ENCODE peak calls at places on chromosome 7, in five cellular contexts. One of them, this sample, is unnamed.

GRCh38 chr7:120052884-120053382 is 220.0 kb upstream of the KCND2 start:
- DNase-seq in SK-N-SH: no peak
- DNase-seq in HCT116: no peak
- DNase-seq in K562: peak; percentile 53
- DNase-seq in GM12878: no peak
- DNase-seq in this sample: no peak

GRCh38 chr7:17769918-17770317 is 170.4 kb downstream of the SNX13 start:
- DNase-seq in SK-N-SH: peak; percentile 48
- DNase-seq in HCT116: peak; percentile 59
- DNase-seq in K562: peak; percentile 40
- DNase-seq in GM12878: no peak
- DNase-seq in this sample: peak; percentile 44

GRCh38 chr7:14374336-14374735 is 384.9 kb upstream of the ETV1 start:
- DNase-seq in SK-N-SH: no peak
- DNase-seq in HCT116: no peak
- DNase-seq in K562: no peak
- DNase-seq in GM12878: no peak
- DNase-seq in this sample: no peak

GRCh38 chr7:120421151-120421651 is 148.2 kb downstream of the KCND2 start:
- DNase-seq in SK-N-SH: no peak
- DNase-seq in HCT116: no peak
- DNase-seq in K562: no peak
- DNase-seq in GM12878: peak; percentile 91
- DNase-seq in this sample: no peak

GRCh38 chr7:20651960-20652544 is 36.6 kb downstream of the ABCB5 start:
- DNase-seq in SK-N-SH: peak; percentile 27
- DNase-seq in HCT116: peak; percentile 15
- DNase-seq in K562: no peak
- DNase-seq in GM12878: no peak
- DNase-seq in this sample: peak; percentile 39

GRCh38 chr7:27167170-27167505 is 1.8 kb upstream of the HOXA9 start:
- DNase-seq in SK-N-SH: peak; percentile 45
- DNase-seq in HCT116: no peak
- DNase-seq in K562: no peak
- DNase-seq in GM12878: no peak
- DNase-seq in this sample: no peak

GRCh38 chr7:33050425-33051318 is 11.9 kb downstream of the NT5C3A start:
- DNase-seq in SK-N-SH: peak; percentile 51
- DNase-seq in HCT116: peak; percentile 13
- DNase-seq in K562: peak; percentile 28
- DNase-seq in GM12878: no peak
- DNase-seq in this sample: peak; percentile 26

GRCh38 chr7:91169819-91170218 is 94.4 kb upstream of the FZD1 start:
- DNase-seq in SK-N-SH: peak; percentile 17
- DNase-seq in HCT116: no peak
- DNase-seq in K562: no peak
- DNase-seq in GM12878: no peak
- DNase-seq in this sample: no peak

GRCh38 chr7:137695942-137696341 is 150.8 kb downstream of the DGKI start:
- DNase-seq in SK-N-SH: no peak
- DNase-seq in HCT116: no peak
- DNase-seq in K562: no peak
- DNase-seq in GM12878: no peak
- DNase-seq in this sample: no peak

GRCh38 chr7:78171398-78171797 is 372.8 kb downstream of the PHTF2 start:
- DNase-seq in SK-N-SH: no peak
- DNase-seq in HCT116: no peak
- DNase-seq in K562: no peak
- DNase-seq in GM12878: no peak
- DNase-seq in this sample: no peak

GRCh38 chr7:115478426-115478825 is 552.1 kb downstream of the TFEC start:
- DNase-seq in SK-N-SH: no peak
- DNase-seq in HCT116: no peak
- DNase-seq in K562: no peak
- DNase-seq in GM12878: no peak
- DNase-seq in this sample: no peak

GRCh38 chr7:151882734-151883133 is 5.8 kb upstream of the PRKAG2 start:
- DNase-seq in SK-N-SH: no peak
- DNase-seq in HCT116: no peak
- DNase-seq in K562: no peak
- DNase-seq in GM12878: no peak
- DNase-seq in this sample: no peak

GRCh38 chr7:138459300-138460175 is 521 bp upstream of the TRIM24 start:
- DNase-seq in SK-N-SH: no peak
- DNase-seq in HCT116: peak; percentile 96
- DNase-seq in K562: peak; percentile 99
- DNase-seq in GM12878: peak; percentile 92
- DNase-seq in this sample: no peak

GRCh38 chr7:539731-540411 is 20.2 kb upstream of the PDGFA start:
- DNase-seq in SK-N-SH: no peak
- DNase-seq in HCT116: peak; percentile 82
- DNase-seq in K562: peak; percentile 57
- DNase-seq in GM12878: no peak
- DNase-seq in this sample: peak; percentile 88

GRCh38 chr7:142362349-142362748 is 104.5 kb upstream of the PRSS58 start:
- DNase-seq in SK-N-SH: no peak
- DNase-seq in HCT116: no peak
- DNase-seq in K562: no peak
- DNase-seq in GM12878: no peak
- DNase-seq in this sample: no peak

GRCh38 chr7:142359694-142360279 is 101.9 kb upstream of the PRSS58 start:
- DNase-seq in SK-N-SH: no peak
- DNase-seq in HCT116: no peak
- DNase-seq in K562: no peak
- DNase-seq in GM12878: no peak
- DNase-seq in this sample: no peak

GRCh38 chr7:142355328-142355727 is 97.5 kb upstream of the PRSS58 start:
- DNase-seq in SK-N-SH: no peak
- DNase-seq in HCT116: no peak
- DNase-seq in K562: no peak
- DNase-seq in GM12878: no peak
- DNase-seq in this sample: no peak

GRCh38 chr7:142356166-142356565 is 98.3 kb upstream of the PRSS58 start:
- DNase-seq in SK-N-SH: no peak
- DNase-seq in HCT116: no peak
- DNase-seq in K562: no peak
- DNase-seq in GM12878: no peak
- DNase-seq in this sample: no peak

DNA sequence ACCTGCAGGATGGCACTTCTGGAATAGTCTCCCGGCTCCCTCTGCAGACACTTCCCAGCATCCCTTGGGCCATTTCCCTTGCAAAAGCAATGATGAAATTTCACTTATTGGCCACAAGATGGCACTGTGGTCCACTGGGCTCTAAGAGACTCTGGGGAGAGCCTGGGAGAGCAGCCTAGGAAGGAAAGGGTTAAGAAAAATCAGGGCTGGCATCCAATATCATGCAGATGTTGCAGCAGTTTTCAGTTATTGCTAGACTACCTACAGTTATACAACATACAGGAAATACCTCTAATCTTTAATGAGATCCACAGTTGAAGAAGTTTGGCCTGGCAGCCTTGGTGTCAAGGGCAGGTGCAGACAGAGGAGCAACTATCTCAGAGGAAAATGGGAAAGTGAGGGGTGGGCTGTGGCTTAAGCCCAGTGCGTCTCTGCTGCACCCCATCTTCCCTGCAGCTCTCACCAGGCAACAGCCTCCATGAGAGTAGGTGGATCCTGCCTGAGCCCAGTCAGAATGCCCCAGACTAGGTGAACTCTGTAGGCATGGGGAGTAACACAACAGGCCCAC is 100.2 kb upstream of the PRSS58 start:
- DNase-seq in SK-N-SH: peak; percentile 66
- DNase-seq in HCT116: peak; percentile 73
- DNase-seq in K562: peak; percentile 64
- DNase-seq in GM12878: peak; percentile 5
- DNase-seq in this sample: no peak
- TF ChIP-seq JUND in SK-N-SH: no peak
- TF ChIP-seq JUND in HCT116: no peak
- TF ChIP-seq JUND in K562: peak; percentile 55
- TF ChIP-seq JUND in GM12878: no peak
- TF ChIP-seq JUND in this sample: no peak

GRCh38 chr7:112669306-112669705 is 120.9 kb downstream of the TMEM168 start:
- DNase-seq in SK-N-SH: no peak
- DNase-seq in HCT116: no peak
- DNase-seq in K562: no peak
- DNase-seq in GM12878: no peak
- DNase-seq in this sample: no peak

GRCh38 chr7:112668561-112668960 is 121.6 kb downstream of the TMEM168 start:
- DNase-seq in SK-N-SH: no peak
- DNase-seq in HCT116: no peak
- DNase-seq in K562: no peak
- DNase-seq in GM12878: no peak
- DNase-seq in this sample: no peak

GRCh38 chr7:112665709-112666108 is 124.5 kb downstream of the TMEM168 start:
- DNase-seq in SK-N-SH: peak; percentile 17
- DNase-seq in HCT116: no peak
- DNase-seq in K562: no peak
- DNase-seq in GM12878: no peak
- DNase-seq in this sample: peak; percentile 57
- TF ChIP-seq JUND in SK-N-SH: no peak
- TF ChIP-seq JUND in HCT116: no peak
- TF ChIP-seq JUND in K562: no peak
- TF ChIP-seq JUND in GM12878: no peak
- TF ChIP-seq JUND in this sample: no peak

DNA sequence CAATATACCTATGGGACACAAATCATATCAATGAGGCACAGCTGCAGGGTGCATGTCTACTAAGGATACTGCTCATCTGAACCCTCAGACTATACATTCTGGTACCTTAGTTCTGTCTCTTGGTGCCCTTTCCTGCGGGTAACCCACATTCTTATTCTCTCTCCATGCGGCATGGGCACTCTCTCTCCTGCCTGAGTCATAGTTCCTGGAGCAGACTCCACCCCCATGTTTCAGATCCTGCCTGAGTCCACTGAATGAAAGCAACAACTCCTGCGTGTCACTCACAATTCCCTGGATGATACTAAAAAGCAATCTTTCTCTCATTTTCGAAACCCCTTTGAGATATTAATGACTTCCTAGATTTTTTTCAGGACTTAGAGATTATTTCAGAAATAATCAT is 653.1 kb upstream of the C7orf33 start:
- DNase-seq in SK-N-SH: no peak
- DNase-seq in HCT116: no peak
- DNase-seq in K562: no peak
- DNase-seq in GM12878: no peak
- DNase-seq in this sample: no peak
- TF ChIP-seq JUND in SK-N-SH: peak; percentile 12
- TF ChIP-seq JUND in HCT116: no peak
- TF ChIP-seq JUND in K562: no peak
- TF ChIP-seq JUND in GM12878: no peak
- TF ChIP-seq JUND in this sample: no peak

GRCh38 chr7:81721428-81721827 is 48.4 kb downstream of the HGF start:
- DNase-seq in SK-N-SH: no peak
- DNase-seq in HCT116: no peak
- DNase-seq in K562: no peak
- DNase-seq in GM12878: no peak
- DNase-seq in this sample: no peak
- TF ChIP-seq JUND in SK-N-SH: peak; percentile 21
- TF ChIP-seq JUND in HCT116: no peak
- TF ChIP-seq JUND in K562: no peak
- TF ChIP-seq JUND in GM12878: no peak
- TF ChIP-seq JUND in this sample: no peak

DNA sequence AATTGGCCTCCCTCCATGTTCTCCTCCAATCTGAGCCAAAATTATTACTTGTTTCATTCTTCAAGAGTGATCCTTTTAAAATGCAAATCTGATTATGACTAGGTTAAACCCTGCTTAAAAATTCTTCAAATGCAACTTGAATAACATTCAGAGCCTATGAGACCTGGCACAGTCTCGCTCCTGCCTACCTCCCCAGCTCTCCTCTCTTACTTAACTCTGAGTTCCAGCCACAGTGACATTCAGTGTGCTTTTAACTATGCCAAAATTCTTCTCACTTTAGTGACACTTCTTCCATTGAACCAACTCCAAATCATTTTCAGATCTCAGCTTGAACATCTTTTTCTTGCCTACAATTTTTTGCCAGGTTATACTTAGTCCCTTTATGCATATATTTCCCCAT is 68.8 kb downstream of the TMEM168 start:
- DNase-seq in SK-N-SH: no peak
- DNase-seq in HCT116: no peak
- DNase-seq in K562: no peak
- DNase-seq in GM12878: no peak
- DNase-seq in this sample: no peak
- TF ChIP-seq JUND in SK-N-SH: no peak
- TF ChIP-seq JUND in HCT116: no peak
- TF ChIP-seq JUND in K562: no peak
- TF ChIP-seq JUND in GM12878: no peak
- TF ChIP-seq JUND in this sample: no peak

DNA sequence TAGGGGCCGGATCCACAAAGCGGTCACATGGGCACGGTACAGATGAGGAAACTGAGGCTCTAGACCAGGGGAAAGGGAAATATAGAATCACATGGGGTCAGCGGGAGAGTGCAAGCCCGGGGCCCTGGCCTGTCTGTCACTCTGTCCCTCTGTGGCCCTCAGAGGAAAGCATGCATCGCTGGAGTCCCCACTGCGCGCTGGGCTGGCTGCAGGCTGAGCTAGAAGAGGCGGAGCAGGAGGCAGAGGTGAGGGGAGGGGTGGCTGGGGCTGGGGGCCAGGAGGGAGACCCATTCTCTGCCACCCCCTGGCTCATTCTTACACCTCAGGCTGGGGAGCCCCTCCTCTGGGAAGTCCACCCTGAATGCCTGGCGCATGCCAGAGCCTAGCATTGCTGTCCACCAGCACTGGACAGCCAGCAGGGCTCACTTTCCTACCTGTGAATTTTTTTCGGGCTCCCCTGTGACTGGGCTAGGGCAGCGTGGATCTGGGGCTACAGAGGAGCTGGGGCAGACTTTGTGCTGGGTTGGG is 2.3 kb downstream of the VPS37D start:
- DNase-seq in SK-N-SH: no peak
- DNase-seq in HCT116: no peak
- DNase-seq in K562: no peak
- DNase-seq in GM12878: no peak
- DNase-seq in this sample: no peak
- TF ChIP-seq JUND in SK-N-SH: no peak
- TF ChIP-seq JUND in HCT116: no peak
- TF ChIP-seq JUND in K562: no peak
- TF ChIP-seq JUND in GM12878: no peak
- TF ChIP-seq JUND in this sample: no peak

GRCh38 chr7:2488681-2489080 is 12.5 kb upstream of the GRIFIN start:
- DNase-seq in SK-N-SH: no peak
- DNase-seq in HCT116: no peak
- DNase-seq in K562: no peak
- DNase-seq in GM12878: no peak
- DNase-seq in this sample: no peak
- TF ChIP-seq JUND in SK-N-SH: no peak
- TF ChIP-seq JUND in HCT116: no peak
- TF ChIP-seq JUND in K562: no peak
- TF ChIP-seq JUND in GM12878: no peak
- TF ChIP-seq JUND in this sample: no peak

GRCh38 chr7:112131016-112131415 is 75.2 kb downstream of the DOCK4 start:
- DNase-seq in SK-N-SH: no peak
- DNase-seq in HCT116: no peak
- DNase-seq in K562: no peak
- DNase-seq in GM12878: no peak
- DNase-seq in this sample: no peak
- TF ChIP-seq JUND in SK-N-SH: no peak
- TF ChIP-seq JUND in HCT116: no peak
- TF ChIP-seq JUND in K562: no peak
- TF ChIP-seq JUND in GM12878: no peak
- TF ChIP-seq JUND in this sample: no peak

GRCh38 chr7:70778585-70778984 is 353.4 kb upstream of the GALNT17 start:
- DNase-seq in SK-N-SH: no peak
- DNase-seq in HCT116: no peak
- DNase-seq in K562: no peak
- DNase-seq in GM12878: no peak
- DNase-seq in this sample: no peak
- TF ChIP-seq JUND in SK-N-SH: no peak
- TF ChIP-seq JUND in HCT116: no peak
- TF ChIP-seq JUND in K562: no peak
- TF ChIP-seq JUND in GM12878: no peak
- TF ChIP-seq JUND in this sample: no peak

This sample was measured in T47D.